ENCODE peak calls at places on chromosomes 1 and 21, in four cellular contexts. X, I, V and R are unnamed samples.
A peak's percentile ranks its signal among the peaks of the same experiment; 100 is the strongest.

GRCh38 chr1:5980314-5981008 is 11.8 kb downstream of the NPHP4 start:
- DNase-seq in X (peak; percentile 95), I (no peak), V (no peak), R (peak; percentile 69)

GRCh38 chr1:22279735-22280134 is 136.8 kb upstream of the WNT4 start:
- DNase-seq in I (no peak), X (no peak), V (no peak), R (no peak)

GRCh38 chr1:167881069-167881468 is 32.9 kb downstream of the ADCY10 start:
- DNase-seq in I (no peak), X (no peak), V (no peak), R (no peak)

GRCh38 chr1:119948342-119949214 is 52.3 kb upstream of the ADAM30 start:
- DNase-seq in I (peak; percentile 82), X (peak; percentile 79), V (peak; percentile 78), R (peak; percentile 76)

GRCh38 chr1:26345718-26346117 is 8.2 kb downstream of the CRYBG2 start:
- DNase-seq in I (no peak), V (no peak), X (peak; percentile 30), R (no peak)

GRCh38 chr21:20874202-20874601 is 124.0 kb upstream of the NCAM2 start:
- DNase-seq in V (no peak), X (no peak), I (no peak), R (no peak)

GRCh38 chr1:205445653-205445955 is 10.2 kb downstream of the BLACAT1 start:
- DNase-seq in I (no peak), X (no peak), V (no peak), R (no peak)

GRCh38 chr1:242402956-242403355 is 121.5 kb downstream of the PLD5 start:
- DNase-seq in X (no peak), V (no peak), I (no peak), R (no peak)

GRCh38 chr1:232589111-232589808 is 40.7 kb downstream of the SIPA1L2 start:
- DNase-seq in V (no peak), X (no peak), I (no peak), R (no peak)

GRCh38 chr1:184424171-184424570 is 37.3 kb downstream of the C1orf21 start:
- DNase-seq in X (no peak), V (no peak), I (no peak), R (peak; percentile 42)

GRCh38 chr1:163824006-163824405 is 502.3 kb downstream of the NUF2 start:
- DNase-seq in I (no peak), V (no peak), X (no peak), R (no peak)

GRCh38 chr1:228105269-228105995 is 2.3 kb upstream of the C1orf35 start:
- DNase-seq in X (no peak), V (peak; percentile 16), I (no peak), R (no peak)

GRCh38 chr1:20574686-20575543 is 14.0 kb upstream of the CDA start:
- DNase-seq in I (peak; percentile 89), V (peak; percentile 51), X (peak; percentile 92), R (peak; percentile 66)

GRCh38 chr1:221871056-221871455 is 129.2 kb upstream of the DUSP10 start:
- DNase-seq in X (no peak), V (no peak), I (no peak), R (no peak)

GRCh38 chr21:46255166-46255565 is 26.6 kb upstream of the LSS start:
- DNase-seq in V (no peak), I (no peak), X (no peak), R (no peak)

GRCh38 chr21:44618909-44619308 is 7.0 kb downstream of the KRTAP10-8 start:
- DNase-seq in X (no peak), V (no peak), I (no peak), R (no peak)

GRCh38 chr1:157523774-157524501 is 28.4 kb downstream of the FCRL5 start:
- DNase-seq in X (no peak), V (no peak), I (peak; percentile 62), R (no peak)

GRCh38 chr1:177864530-177865305 is 105.1 kb downstream of the SEC16B start:
- DNase-seq in I (no peak), X (no peak), V (no peak), R (no peak)

GRCh38 chr1:64515427-64515826 is 45.5 kb downstream of the CACHD1 start:
- DNase-seq in I (peak; percentile 44), V (peak; percentile 58), X (no peak), R (peak; percentile 55)

GRCh38 chr1:238409947-238410346 is 519.2 kb upstream of the ZP4 start:
- DNase-seq in X (no peak), I (no peak), V (no peak), R (peak; percentile 12)

GRCh38 chr1:50080904-50081586 is 27.7 kb upstream of the ELAVL4 start:
- DNase-seq in X (no peak), I (no peak), V (peak; percentile 10), R (no peak)

GRCh38 chr1:83942914-83943313 is 56.0 kb downstream of the TTLL7 start:
- DNase-seq in I (no peak), V (no peak), X (no peak), R (peak; percentile 24)

GRCh38 chr21:33661146-33661545 is 18.8 kb downstream of the ITSN1 start:
- DNase-seq in V (no peak), I (no peak), X (no peak), R (no peak)

GRCh38 chr21:33658919-33659318 is 16.6 kb downstream of the ITSN1 start:
- DNase-seq in X (no peak), I (no peak), V (no peak), R (no peak)

GRCh38 chr21:33659550-33659949 is 17.2 kb downstream of the ITSN1 start:
- DNase-seq in V (no peak), X (no peak), I (no peak), R (no peak)

GRCh38 chr21:33662046-33662445 is 19.7 kb downstream of the ITSN1 start:
- DNase-seq in I (no peak), X (no peak), V (no peak), R (no peak)

GRCh38 chr21:33660406-33660805 is 18.1 kb downstream of the ITSN1 start:
- DNase-seq in I (no peak), V (no peak), X (no peak), R (no peak)
- H3K27ac ChIP-seq in I (no peak overlapping the region), V (no peak overlapping the region), X (no peak overlapping the region), R (no peak overlapping the region)

GRCh38 chr1:8191474-8191873 is 126.4 kb upstream of the SLC45A1 start:
- DNase-seq in V (no peak), I (no peak), X (no peak), R (no peak)

GRCh38 chr1:8194481-8195227 is 123.3 kb upstream of the SLC45A1 start:
- DNase-seq in V (no peak), I (no peak), X (no peak), R (no peak)

GRCh38 chr1:8185400-8185799 is 132.5 kb upstream of the SLC45A1 start:
- DNase-seq in V (no peak), I (no peak), X (no peak), R (no peak)

GRCh38 chr1:8193840-8194406 is 124.0 kb upstream of the SLC45A1 start:
- DNase-seq in X (no peak), V (no peak), I (no peak), R (no peak)

DNA sequence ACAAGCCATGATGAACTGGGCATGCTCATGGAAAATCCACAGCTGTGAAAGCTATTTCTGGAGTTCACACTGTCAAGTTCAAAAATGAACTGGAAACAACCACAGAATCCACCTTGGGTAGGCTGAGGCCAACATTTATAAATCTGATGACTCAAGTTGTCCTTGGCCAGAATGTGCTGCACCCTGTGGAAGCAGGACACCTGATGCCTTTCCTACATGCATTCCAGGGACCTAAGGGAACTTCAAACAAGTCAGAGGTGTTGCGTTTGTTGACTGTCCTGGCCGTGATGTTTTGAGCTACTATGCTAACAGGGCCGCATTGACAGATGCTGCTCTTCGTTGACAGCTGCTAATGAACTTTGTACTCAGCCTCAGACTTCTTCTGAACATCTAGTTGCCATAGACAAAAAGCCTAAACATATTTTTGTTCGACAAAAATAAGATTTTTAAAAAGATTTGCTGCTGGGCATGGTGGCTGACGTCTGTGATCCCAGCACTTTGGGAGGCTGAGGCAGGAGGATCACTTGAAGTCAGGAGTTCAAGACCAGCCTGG is 127.9 kb upstream of the SLC45A1 start:
- DNase-seq in X (no peak), V (peak; percentile 74), I (no peak), R (no peak)
- H3K27ac ChIP-seq in X (no peak overlapping the region), V (peak overlapping the region; percentile 53), I (no peak overlapping the region), R (no peak overlapping the region)

DNA sequence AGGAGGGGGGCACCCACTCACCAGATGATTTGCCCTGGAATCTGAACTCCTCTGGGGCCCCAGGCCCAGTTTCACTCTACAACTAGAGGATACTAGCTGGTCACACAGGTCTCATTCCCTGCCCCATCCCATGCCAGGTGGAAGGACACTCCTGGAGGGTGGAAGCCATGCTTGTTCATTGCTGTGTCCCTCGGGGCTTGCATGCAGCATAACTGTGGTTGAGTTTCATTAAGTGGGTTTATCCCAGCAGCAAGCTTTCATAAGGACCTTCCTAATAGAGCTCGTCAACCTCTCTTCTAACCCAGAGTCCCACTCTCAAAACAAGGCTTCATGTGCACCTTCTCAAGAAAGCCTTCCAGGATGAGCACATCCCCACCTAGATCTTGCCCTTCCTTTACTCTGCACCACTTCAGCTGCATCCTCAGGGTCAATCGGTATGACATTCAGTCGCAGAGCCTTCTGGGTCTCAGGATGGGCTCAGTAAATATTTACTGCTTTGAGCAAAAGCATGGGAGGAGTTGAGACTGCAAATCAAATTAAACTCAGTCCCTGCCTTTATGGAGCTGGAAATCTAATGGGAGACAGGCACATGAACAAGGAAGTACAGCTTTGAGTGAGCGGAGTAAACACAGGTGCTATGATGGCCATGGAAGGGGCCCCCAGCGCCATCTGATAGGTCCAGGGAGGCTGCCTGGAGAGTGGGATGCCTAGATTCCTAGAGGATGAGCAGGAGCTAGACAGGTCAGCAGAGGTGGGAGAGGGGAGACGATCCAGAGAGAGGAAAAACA is 32.3 kb downstream of the LAMB3 start:
- DNase-seq in V (no peak), I (no peak), X (no peak), R (no peak)
- H3K27ac ChIP-seq in V (no peak overlapping the region), I (peak overlapping the region; percentile 19), X (no peak overlapping the region), R (no peak overlapping the region)

DNA sequence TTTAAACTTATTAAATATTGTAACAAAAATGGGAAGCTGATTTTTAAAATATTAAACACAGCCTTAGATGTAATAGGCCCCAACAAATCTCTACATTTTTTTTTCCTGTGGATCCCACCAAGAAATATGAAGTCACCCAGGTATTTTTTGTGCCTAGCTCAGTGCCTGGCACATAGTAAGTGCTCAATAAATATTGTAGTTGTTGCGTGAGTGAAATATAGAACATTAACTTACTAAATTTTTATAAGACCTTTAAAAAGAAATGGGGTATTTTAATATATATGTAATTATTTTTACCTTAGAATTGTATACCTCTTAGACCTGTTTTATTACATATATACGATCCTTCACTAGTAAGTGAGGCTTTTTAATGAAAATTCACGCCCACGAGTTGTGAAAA is 569 bp upstream of the DNAH14 start:
- DNase-seq in I (no peak), V (no peak), X (no peak), R (no peak)
- H3K27ac ChIP-seq in I (no peak overlapping the region), V (peak overlapping the region; percentile 70), X (no peak overlapping the region), R (no peak overlapping the region)